ENCODE peak calls at places on chromosome 16, in five cellular contexts. P is ELR, H is LHCN-M2, O is AG20443, L is MCF 10A. B is an unnamed sample.

GRCh38 chr16:85027968-85028637 is 508 bp downstream of the KIAA0513 start:
- DNase-seq in L (no peak), P (peak; percentile 30), O (peak; percentile 21), H (no peak), B (peak; percentile 10)

GRCh38 chr16:64391009-64391663 is 730.7 kb downstream of the CDH11 start:
- DNase-seq in P (peak; percentile 19), L (peak; percentile 22), O (peak; percentile 30), H (peak; percentile 62), B (peak; percentile 31)

GRCh38 chr16:57798953-57799618 is 3.2 kb downstream of the KIFC3 start:
- DNase-seq in L (no peak), H (no peak), P (no peak), O (no peak), B (no peak)

GRCh38 chr16:3659200-3659599 is 4.7 kb downstream of the DNASE1 start:
- DNase-seq in H (peak; percentile 50), O (peak; percentile 50), P (no peak), L (peak; percentile 45), B (no peak)

GRCh38 chr16:28845173-28846079 is 722 bp downstream of the TUFM start:
- DNase-seq in O (no peak), H (peak; percentile 32), L (peak; percentile 70), P (peak; percentile 58), B (peak; percentile 40)

GRCh38 chr16:88882358-88883030 is 16.0 kb upstream of the PABPN1L start:
- DNase-seq in P (no peak), O (peak; percentile 33), H (no peak), L (no peak), B (no peak)

GRCh38 chr16:49528035-49528434 is 154.4 kb downstream of the C16orf78 start:
- DNase-seq in P (no peak), L (no peak), H (no peak), O (no peak), B (no peak)

GRCh38 chr16:5571446-5571845 is 473.9 kb upstream of the EEF2KMT start:
- DNase-seq in O (no peak), H (no peak), L (no peak), P (no peak), B (no peak)

GRCh38 chr16:2019500-2019899 is at the start of gene NPW:
- DNase-seq in P (no peak), O (no peak), L (no peak), H (no peak), B (no peak)

GRCh38 chr16:67883872-67884261 is 818 bp upstream of the NRN1L start:
- DNase-seq in O (peak; percentile 79), P (peak; percentile 63), L (peak; percentile 57), H (peak; percentile 30), B (peak; percentile 37)

GRCh38 chr16:72848759-72849664 is 198.9 kb downstream of the ZFHX3 start:
- DNase-seq in H (peak; percentile 89), O (peak; percentile 86), P (peak; percentile 88), L (peak; percentile 91), B (peak; percentile 91)

GRCh38 chr16:73092236-73092781 is 44.4 kb upstream of the ZFHX3 start:
- DNase-seq in L (no peak), O (no peak), H (no peak), P (no peak), B (no peak)